ENCODE peak calls at places on chromosomes 7 and 10, in eight cellular contexts. A, G, K, P, U, N, J and Y are unnamed samples. For H3K4me1, the result is how much of the 10 kb centered on the place peaks cover.

GRCh38 chr10:131833446-131834080 is 67.2 kb upstream of the PPP2R2D start:
- DNase-seq in A (no peak), G (no peak), K (no peak), P (no peak), U (peak), N (no peak), J (no peak), Y (no peak)

GRCh38 chr10:72274730-72275350 is 1.1 kb downstream of the DDIT4 start:
- DNase-seq in A (peak), G (peak), K (peak), P (peak), U (no peak), N (peak), J (peak), Y (peak)

GRCh38 chr7:32319019-32319382 is 171.2 kb downstream of the LSM5 start:
- DNase-seq in A (no peak), G (no peak), K (no peak), P (no peak), U (no peak), N (no peak), J (no peak), Y (no peak)

GRCh38 chr10:87734987-87735827 is 75.5 kb downstream of the PAPSS2 start:
- DNase-seq in A (no peak), G (peak), K (peak), P (peak), U (no peak), N (no peak), J (peak), Y (no peak)

GRCh38 chr10:106401161-106401560 is 763.3 kb downstream of the SORCS1 start:
- DNase-seq in A (no peak), G (peak), K (no peak), P (no peak), U (no peak), N (no peak), J (no peak), Y (no peak)

GRCh38 chr7:149762610-149763009 is 10.8 kb downstream of the ZNF467 start:
- DNase-seq in A (no peak), G (no peak), K (no peak), P (no peak), U (no peak), N (no peak), J (no peak), Y (no peak)

GRCh38 chr7:89334785-89335184 is 539.2 kb upstream of the TEX47 start:
- DNase-seq in A (no peak), G (no peak), K (no peak), P (no peak), U (no peak), N (no peak), J (no peak), Y (no peak)

GRCh38 chr7:83060218-83060617 is 102.5 kb downstream of the PCLO start:
- DNase-seq in A (no peak), G (no peak), K (no peak), P (no peak), U (no peak), N (no peak), J (peak), Y (no peak)

GRCh38 chr10:19659920-19660655 is 156.1 kb upstream of the PLXDC2 start:
- DNase-seq in A (no peak), G (peak), K (no peak), P (no peak), U (no peak), N (no peak), J (no peak), Y (no peak)

GRCh38 chr7:29809533-29810155 is 3.3 kb downstream of the WIPF3 start:
- DNase-seq in A (no peak), G (no peak), K (no peak), P (no peak), U (no peak), N (no peak), J (no peak), Y (no peak)

GRCh38 chr10:28975891-28976471 is 298.7 kb downstream of the BAMBI start:
- DNase-seq in A (no peak), G (peak), K (no peak), P (peak), U (no peak), N (no peak), J (no peak), Y (no peak)

GRCh38 chr7:83161186-83161585 is 1.5 kb downstream of the PCLO start:
- DNase-seq in A (no peak), G (no peak), K (no peak), P (peak), U (no peak), N (no peak), J (no peak), Y (no peak)

GRCh38 chr10:804191-804781 is 114.8 kb upstream of the DIP2C start:
- DNase-seq in A (no peak), G (peak), K (no peak), P (no peak), U (no peak), N (no peak), J (no peak), Y (peak)

GRCh38 chr10:30029890-30030261 is 29.5 kb downstream of the JCAD start:
- DNase-seq in A (no peak), G (no peak), K (no peak), P (no peak), U (no peak), N (no peak), J (no peak), Y (no peak)

GRCh38 chr10:113555751-113556150 is 2.9 kb downstream of the HABP2 start:
- DNase-seq in A (no peak), G (no peak), K (no peak), P (peak), U (no peak), N (no peak), J (no peak), Y (no peak)

GRCh38 chr10:124244256-124244877 is 151.0 kb upstream of the CHST15 start:
- DNase-seq in A (no peak), G (no peak), K (no peak), P (no peak), U (peak), N (no peak), J (no peak), Y (no peak)

GRCh38 chr7:17105701-17106100 is 192.8 kb upstream of the AHR start:
- DNase-seq in A (no peak), G (peak), K (no peak), P (no peak), U (no peak), N (no peak), J (no peak), Y (no peak)

GRCh38 chr10:33032354-33033254 is 74.6 kb upstream of the ITGB1 start:
- DNase-seq in A (no peak), G (peak), K (no peak), P (no peak), U (no peak), N (no peak), J (no peak), Y (no peak)

GRCh38 chr7:155738652-155739537 is 73.4 kb downstream of the SHH start:
- DNase-seq in A (peak), G (peak), K (peak), P (peak), U (no peak), N (peak), J (peak), Y (peak)

GRCh38 chr7:133040178-133040577 is 41.7 kb downstream of the CHCHD3 start:
- DNase-seq in A (no peak), G (no peak), K (no peak), P (no peak), U (no peak), N (no peak), J (no peak), Y (no peak)

GRCh38 chr10:63707254-63707910 is 186.2 kb downstream of the REEP3 start:
- DNase-seq in A (peak), G (peak), K (no peak), P (peak), U (no peak), N (no peak), J (peak), Y (peak)

GRCh38 chr10:12628964-12629766 is 279.8 kb downstream of the CAMK1D start:
- DNase-seq in A (no peak), G (no peak), K (no peak), P (peak), U (no peak), N (no peak), J (no peak), Y (no peak)

GRCh38 chr7:155313082-155313481 is 15.4 kb downstream of the INSIG1 start:
- DNase-seq in A (no peak), G (no peak), K (no peak), P (no peak), U (no peak), N (no peak), J (no peak), Y (no peak)

GRCh38 chr7:91183408-91183807 is 80.8 kb upstream of the FZD1 start:
- DNase-seq in A (no peak), G (no peak), K (no peak), P (no peak), U (no peak), N (no peak), J (no peak), Y (no peak)

GRCh38 chr7:131381069-131381838 is 53.6 kb downstream of the MKLN1 start:
- DNase-seq in A (no peak), G (peak), K (no peak), P (no peak), U (no peak), N (no peak), J (no peak), Y (no peak)

GRCh38 chr7:66682350-66683093 is 53.8 kb downstream of the KCTD7 start:
- DNase-seq in A (peak), G (peak), K (no peak), P (no peak), U (no peak), N (no peak), J (peak), Y (peak)

GRCh38 chr7:83289396-83289993 is 126.8 kb upstream of the PCLO start:
- DNase-seq in A (no peak), G (no peak), K (no peak), P (no peak), U (no peak), N (no peak), J (no peak), Y (no peak)

GRCh38 chr10:123967626-123968243 is 76.1 kb upstream of the CPXM2 start:
- DNase-seq in A (peak), G (peak), K (peak), P (peak), U (peak), N (peak), J (peak), Y (peak)

GRCh38 chr7:87926581-87927461 is 7.2 kb upstream of the ADAM22 start:
- DNase-seq in A (no peak), G (no peak), K (no peak), P (peak), U (no peak), N (no peak), J (no peak), Y (no peak)

GRCh38 chr10:30059209-30060107 is at the start of gene JCAD:
- DNase-seq in A (peak), G (no peak), K (peak), P (peak), U (no peak), N (peak), J (peak), Y (peak)

GRCh38 chr7:149853157-149853556 is 15.0 kb downstream of the ZNF862 start:
- DNase-seq in A (no peak), G (peak), K (no peak), P (no peak), U (no peak), N (no peak), J (no peak), Y (no peak)

GRCh38 chr10:49761789-49762565 is at the start of gene OGDHL:
- DNase-seq in A (peak), G (peak), K (peak), P (peak), U (peak), N (no peak), J (peak), Y (peak)

GRCh38 chr7:90648107-90648506 is 52.0 kb downstream of the CDK14 start:
- DNase-seq in A (no peak), G (no peak), K (no peak), P (no peak), U (no peak), N (no peak), J (no peak), Y (no peak)

GRCh38 chr10:120420421-120420820 is 36.6 kb upstream of the PLPP4 start:
- DNase-seq in A (no peak), G (no peak), K (no peak), P (no peak), U (no peak), N (no peak), J (no peak), Y (no peak)

GRCh38 chr10:107437921-107438320 is 273.4 kb upstream of the SORCS1 start:
- DNase-seq in A (no peak), G (no peak), K (no peak), P (no peak), U (no peak), N (no peak), J (no peak), Y (no peak)

GRCh38 chr7:27196287-27196739 is 3.6 kb downstream of the HOXA13 start:
- DNase-seq in A (peak), G (peak), K (peak), P (peak), U (no peak), N (peak), J (peak), Y (peak)

GRCh38 chr7:145092766-145093165 is 256.9 kb upstream of the TPK1 start:
- DNase-seq in A (no peak), G (no peak), K (no peak), P (no peak), U (no peak), N (no peak), J (no peak), Y (no peak)

GRCh38 chr7:41708621-41709358 is 5.9 kb upstream of the INHBA start:
- DNase-seq in A (no peak), G (peak), K (no peak), P (no peak), U (no peak), N (no peak), J (no peak), Y (no peak)

DNA sequence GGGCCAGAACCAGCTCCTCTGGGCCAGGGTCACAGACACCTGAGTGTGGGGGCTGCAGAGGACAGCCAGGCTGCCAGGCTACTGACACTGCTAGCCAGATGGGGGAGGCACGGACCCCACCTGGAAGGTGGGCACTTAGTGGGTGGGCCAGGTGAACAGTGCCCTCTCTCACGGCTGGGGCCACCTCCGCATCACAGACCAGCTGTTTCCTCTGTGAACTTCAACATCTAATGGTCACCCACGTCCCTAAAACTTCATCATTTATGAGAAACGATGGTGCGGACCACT is 80.4 kb downstream of the MKI67 start:
- DNase-seq in A (no peak), G (no peak), K (peak), P (no peak), U (no peak), N (no peak), J (no peak), Y (no peak)
- H3K4me1 ChIP-seq in A (under half), G (under half), K (under half), P (under half), U (under half), N (under half), J (under half), Y (under half)

GRCh38 chr10:103546401-103546800 is 52.9 kb downstream of the NEURL1 start:
- DNase-seq in A (no peak), G (no peak), K (no peak), P (no peak), U (peak), N (no peak), J (no peak), Y (no peak)
- H3K4me3 ChIP-seq in A (no peak), G (no peak), K (no peak), P (no peak), U (no peak), N (no peak), J (no peak), Y (no peak)

DNA sequence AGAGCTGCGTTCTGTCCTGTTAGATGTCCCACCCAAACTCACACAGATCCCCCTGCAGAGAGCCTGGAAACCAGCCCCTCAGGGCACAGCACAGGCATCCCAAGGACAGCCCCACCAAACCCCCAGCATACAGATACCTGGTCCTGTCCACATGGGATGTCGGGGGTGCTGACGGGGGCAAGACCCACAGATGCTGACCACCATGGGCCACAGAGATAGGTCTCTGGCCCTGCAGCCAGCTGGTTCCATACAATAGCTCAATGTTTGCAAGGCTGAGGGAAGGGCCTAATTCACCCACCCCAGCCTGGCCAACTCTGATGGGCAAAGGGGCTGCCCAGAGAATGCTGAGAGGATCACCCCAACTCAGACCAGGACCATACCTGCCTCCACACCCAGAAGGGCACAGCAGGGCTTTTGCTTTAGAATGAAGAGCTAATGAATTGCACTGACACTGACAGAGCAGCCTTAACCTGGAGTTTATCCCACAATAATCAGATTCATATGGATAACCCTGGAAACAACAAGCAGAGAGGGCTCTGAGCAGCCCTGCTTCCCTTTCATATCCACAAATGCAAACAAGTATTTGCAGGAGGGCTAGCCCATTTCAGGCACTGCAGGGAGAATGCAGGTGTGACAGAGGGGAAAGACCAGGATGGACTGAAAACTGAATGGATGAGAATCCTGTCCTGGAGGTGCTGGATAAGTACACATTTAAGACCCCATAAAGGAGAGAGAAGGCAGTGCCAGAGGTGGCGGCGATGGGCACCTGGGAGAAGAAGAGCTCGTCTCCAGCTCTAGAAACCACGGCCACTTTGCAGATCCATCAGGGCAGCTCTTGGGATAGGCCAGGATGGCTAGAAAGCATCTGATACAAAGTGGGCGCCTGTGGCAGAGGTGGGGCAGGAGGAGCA is 126.7 kb downstream of the TNS3 start:
- DNase-seq in A (no peak), G (no peak), K (no peak), P (no peak), U (no peak), N (no peak), J (no peak), Y (no peak)
- H3K4me1 ChIP-seq in A (under half), G (under half), K (under half), P (under half), U (under half), N (under half), J (under half), Y (under half)

GRCh38 chr10:70362357-70362756 is 20.1 kb downstream of the LRRC20 start:
- DNase-seq in A (no peak), G (no peak), K (no peak), P (no peak), U (no peak), N (no peak), J (no peak), Y (no peak)

GRCh38 chr10:70364772-70365091 is 17.7 kb downstream of the LRRC20 start:
- DNase-seq in A (no peak), G (no peak), K (no peak), P (no peak), U (no peak), N (no peak), J (no peak), Y (no peak)

GRCh38 chr10:70363292-70363691 is 19.1 kb downstream of the LRRC20 start:
- DNase-seq in A (no peak), G (no peak), K (no peak), P (no peak), U (no peak), N (no peak), J (no peak), Y (no peak)

GRCh38 chr10:70367195-70367796 is 15.1 kb downstream of the LRRC20 start:
- DNase-seq in A (no peak), G (peak), K (no peak), P (no peak), U (no peak), N (no peak), J (no peak), Y (no peak)

DNA sequence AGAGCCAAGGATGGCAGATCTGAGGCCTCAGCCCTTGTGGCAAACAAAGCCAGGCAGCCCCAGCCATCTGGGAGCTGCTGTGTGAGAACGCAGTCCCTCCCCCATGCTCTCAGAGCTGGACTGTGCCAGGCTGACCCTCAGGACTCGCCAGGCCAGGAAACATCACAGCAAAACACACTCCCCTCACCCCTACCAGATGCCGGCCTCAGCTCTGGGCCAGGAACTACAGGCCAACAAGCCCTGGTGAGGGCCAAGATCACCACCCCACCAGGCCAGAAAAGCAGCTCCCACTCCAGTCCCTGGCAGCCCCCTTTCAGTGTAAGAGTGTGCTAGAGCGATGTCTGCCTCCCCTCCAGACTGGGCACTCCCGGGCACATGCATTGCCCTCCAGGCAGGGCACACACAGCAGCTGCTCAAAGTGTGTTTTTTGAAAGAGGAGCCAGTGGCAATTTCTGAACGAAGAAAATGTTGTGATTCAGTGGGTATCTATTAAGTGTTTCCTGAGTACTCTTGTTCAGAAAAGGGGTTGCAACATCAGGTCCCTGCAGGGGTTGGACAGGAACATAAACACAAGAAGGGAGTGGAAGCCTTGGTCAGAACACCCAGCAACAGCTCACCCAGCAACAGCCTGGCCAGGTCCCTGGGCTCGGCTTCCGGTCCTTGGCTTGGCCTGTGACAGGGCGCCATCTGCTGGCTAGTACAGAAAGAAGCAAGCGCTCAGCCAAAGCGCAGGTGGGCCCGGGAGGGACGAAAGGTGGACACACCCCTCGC is 18.2 kb downstream of the LRRC20 start:
- DNase-seq in A (peak), G (peak), K (peak), P (peak), U (peak), N (peak), J (peak), Y (peak)
- H3K4me3 ChIP-seq in A (no peak), G (no peak), K (peak), P (no peak), U (no peak), N (peak), J (peak), Y (no peak)

GRCh38 chr7:20786421-20786778 is 286 bp downstream of the SP8 start:
- DNase-seq in A (no peak), G (no peak), K (no peak), P (no peak), U (no peak), N (no peak), J (no peak), Y (no peak)

GRCh38 chr7:20786049-20786412 is 655 bp downstream of the SP8 start:
- DNase-seq in A (no peak), G (no peak), K (no peak), P (no peak), U (no peak), N (no peak), J (no peak), Y (no peak)

GRCh38 chr7:20785211-20786048 is 1.3 kb downstream of the SP8 start:
- DNase-seq in A (no peak), G (no peak), K (no peak), P (peak), U (no peak), N (no peak), J (no peak), Y (no peak)

GRCh38 chr7:20786779-20787651 is at the start of gene SP8:
- DNase-seq in A (no peak), G (peak), K (no peak), P (peak), U (peak), N (no peak), J (no peak), Y (no peak)

GRCh38 chr7:20787658-20788057 is 972 bp upstream of the SP8 start:
- DNase-seq in A (no peak), G (no peak), K (no peak), P (no peak), U (no peak), N (no peak), J (no peak), Y (no peak)
- H3K4me1 ChIP-seq in A (under half), G (under half), K (under half), P (under half), U (under half), N (under half), J (under half), Y (under half)